ENCODE peak calls at places on chromosomes 5 and 9, in nine cellular contexts. I, J, C, Q, K, U, B, N and F are unnamed samples.

GRCh38 chr5:173893192-173893561 is 5.0 kb downstream of the CPEB4 start:
- DNase-seq in K (no peak), N (no peak), J (no peak), B (no peak), I (no peak), C (no peak), U (no peak), Q (no peak), F (no peak)

GRCh38 chr9:125851971-125852370 is 104.8 kb downstream of the PBX3 start:
- DNase-seq in N (no peak), U (no peak), K (no peak), C (no peak), B (no peak), Q (no peak), I (no peak), J (no peak), F (no peak)

GRCh38 chr9:133787749-133788015 is 49.5 kb upstream of the SARDH start:
- DNase-seq in K (no peak), U (no peak), J (peak; percentile 96), N (peak; percentile 32), Q (no peak), C (no peak), B (no peak), I (no peak), F (no peak)

GRCh38 chr9:127075592-127076380 is 46.6 kb downstream of the ANGPTL2 start:
- DNase-seq in Q (no peak), I (no peak), J (no peak), C (no peak), U (no peak), K (no peak), N (no peak), B (no peak), F (no peak)

GRCh38 chr5:123813937-123814624 is 302.1 kb downstream of the CSNK1G3 start:
- DNase-seq in I (peak; percentile 74), N (peak; percentile 93), B (no peak), J (no peak), K (no peak), Q (no peak), C (no peak), U (no peak), F (no peak)

GRCh38 chr5:16446993-16447392 is 18.6 kb downstream of the ZNF622 start:
- DNase-seq in Q (no peak), B (no peak), I (no peak), U (no peak), N (no peak), K (no peak), J (no peak), C (no peak), F (no peak)

GRCh38 chr9:108168451-108168850 is 678.9 kb upstream of the KLF4 start:
- DNase-seq in C (no peak), U (no peak), K (no peak), N (peak; percentile 10), Q (no peak), J (no peak), B (no peak), I (no peak), F (no peak)

GRCh38 chr5:94254214-94254613 is 364.2 kb downstream of the KIAA0825 start:
- DNase-seq in K (no peak), N (no peak), J (no peak), U (no peak), I (no peak), Q (no peak), C (no peak), B (no peak), F (no peak)

GRCh38 chr9:97388721-97389238 is 23.1 kb upstream of the TDRD7 start:
- DNase-seq in I (no peak), B (no peak), J (no peak), Q (no peak), N (no peak), U (no peak), C (no peak), K (no peak), F (no peak)

GRCh38 chr9:2066312-2067273 is 51.4 kb downstream of the SMARCA2 start:
- DNase-seq in N (peak; percentile 50), C (no peak), J (peak; percentile 30), K (no peak), U (no peak), Q (no peak), B (no peak), I (no peak), F (no peak)

GRCh38 chr5:72394688-72395087 is 74.5 kb downstream of the PTCD2 start:
- DNase-seq in B (no peak), Q (no peak), N (peak; percentile 44), K (no peak), I (no peak), C (no peak), J (peak; percentile 29), U (no peak), F (no peak)

GRCh38 chr9:69805962-69806633 is 14.5 kb upstream of the CFAP95 start:
- DNase-seq in I (no peak), Q (no peak), K (no peak), J (no peak), B (no peak), C (no peak), N (no peak), U (no peak), F (no peak)

GRCh38 chr5:17037751-17038150 is 101.7 kb upstream of the MYO10 start:
- DNase-seq in N (no peak), K (no peak), B (no peak), I (no peak), U (no peak), J (no peak), C (no peak), Q (no peak), F (no peak)

GRCh38 chr9:16058131-16058549 is 505.3 kb downstream of the CCDC171 start:
- DNase-seq in U (no peak), B (no peak), N (peak; percentile 74), C (no peak), J (no peak), I (no peak), K (no peak), Q (no peak), F (no peak)